ENCODE peak calls at places on chromosomes 7 and 10, in eight cellular contexts. R is PC-3; G is SK-MEL-5; W is fibroblast of gingiva; U is activated effector memory CD4-positive, alpha-beta T cell treated with anti-CD3 and anti-CD28 coated beads, Interleukin-2, amount 50 U/mL, for 16 hours; N is amniotic stem cell; T is stimulated activated CD8-positive, alpha-beta memory T cell treated with anti-CD3 and anti-CD28 coated beads, Interleukin-2, amount 100 ng/mL, for 1 hour; Z is frontal cortex. P is an unnamed sample.
A peak's percentile ranks its signal among the peaks of the same experiment; 100 is the strongest.

GRCh38 chr7:116802784-116803183 is 59.6 kb upstream of the CAPZA2 start:
- DNase-seq in G (peak; percentile 94), T (no peak), W (peak; percentile 65), N (no peak), R (peak; percentile 74), U (no peak), Z (peak; percentile 8), P (peak; percentile 46)

GRCh38 chr7:156000601-156001396 is 188.5 kb upstream of the SHH start:
- DNase-seq in N (no peak), G (no peak), R (peak; percentile 28), Z (no peak), T (no peak), U (no peak), W (no peak), P (no peak)

GRCh38 chr7:20284398-20285143 is 46.1 kb upstream of the ITGB8 start:
- DNase-seq in U (no peak), W (no peak), Z (no peak), G (no peak), N (no peak), R (no peak), T (no peak), P (no peak)

GRCh38 chr10:124943301-124944092 is 1.6 kb downstream of the ZRANB1 start:
- DNase-seq in Z (no peak), G (peak; percentile 46), W (peak; percentile 94), R (peak; percentile 67), N (no peak), T (no peak), U (no peak), P (no peak)

GRCh38 chr10:125106586-125106985 is 53.8 kb downstream of the CTBP2 start:
- DNase-seq in N (no peak), R (no peak), U (peak; percentile 25), T (no peak), G (no peak), W (no peak), Z (no peak), P (no peak)

GRCh38 chr10:114392112-114392835 is 12.0 kb downstream of the AFAP1L2 start:
- DNase-seq in R (no peak), U (no peak), T (no peak), N (no peak), W (no peak), Z (no peak), G (no peak), P (no peak)

GRCh38 chr10:127934383-127934782 is 27.5 kb downstream of the PTPRE start:
- DNase-seq in G (no peak), W (no peak), T (no peak), Z (no peak), R (no peak), U (no peak), N (no peak), P (no peak)

GRCh38 chr10:113037222-113037621 is 87.2 kb downstream of the TCF7L2 start:
- DNase-seq in G (no peak), N (no peak), Z (no peak), T (no peak), R (no peak), U (no peak), W (peak; percentile 38), P (no peak)

GRCh38 chr10:78775891-78776290 is 292.9 kb upstream of the ZMIZ1 start:
- DNase-seq in T (no peak), W (no peak), U (no peak), G (no peak), N (no peak), Z (no peak), R (no peak), P (no peak)

GRCh38 chr10:36725581-36726520 is 399.5 kb upstream of the ANKRD30A start:
- DNase-seq in W (peak; percentile 77), Z (peak; percentile 30), N (peak; percentile 75), T (no peak), R (peak; percentile 100), G (peak; percentile 85), U (no peak), P (no peak)

GRCh38 chr10:30436200-30436599 is 2.2 kb downstream of the MAP3K8 start:
- DNase-seq in Z (no peak), N (peak; percentile 71), T (no peak), U (no peak), G (no peak), R (peak; percentile 64), W (peak; percentile 81), P (no peak)

GRCh38 chr10:71845410-71846406 is 5.3 kb downstream of the PSAP start:
- DNase-seq in W (peak; percentile 40), N (no peak), G (no peak), R (no peak), T (no peak), U (no peak), Z (no peak), P (no peak)

GRCh38 chr10:103479135-103479534 is at the start of gene CALHM3:
- DNase-seq in N (no peak), W (no peak), G (no peak), U (no peak), Z (no peak), T (no peak), R (peak; percentile 76), P (no peak)

GRCh38 chr7:70695804-70696104 is 436.2 kb upstream of the GALNT17 start:
- DNase-seq in R (no peak), W (no peak), N (no peak), G (no peak), T (no peak), U (no peak), Z (no peak), P (no peak)

GRCh38 chr10:96716396-96716795 is 3.9 kb downstream of the PIK3AP1 start:
- DNase-seq in Z (no peak), R (no peak), N (no peak), T (no peak), G (no peak), W (no peak), U (no peak), P (no peak)